ENCODE peak calls at places on chromosome 15, in four cellular contexts. One of them, this sample, is unnamed.

GRCh38 chr15:71294636-71295241 is 179.5 kb downstream of the THSD4 start:
- DNase-seq in K562: no peak
- DNase-seq in GM12878: no peak
- DNase-seq in HepG2: no peak
- DNase-seq in this sample: no peak

GRCh38 chr15:58224068-58224467 is 85.9 kb downstream of the AQP9 start:
- DNase-seq in K562: no peak
- DNase-seq in GM12878: no peak
- DNase-seq in HepG2: no peak
- DNase-seq in this sample: no peak

GRCh38 chr15:69857686-69858391 is 239.9 kb downstream of the TLE3 start:
- DNase-seq in K562: no peak
- DNase-seq in GM12878: no peak
- DNase-seq in HepG2: no peak
- DNase-seq in this sample: no peak

GRCh38 chr15:63940956-63941620 is 105.2 kb downstream of the DAPK2 start:
- DNase-seq in K562: no peak
- DNase-seq in GM12878: no peak
- DNase-seq in HepG2: no peak
- DNase-seq in this sample: no peak

GRCh38 chr15:63246691-63247464 is 30.5 kb upstream of the APH1B start:
- DNase-seq in K562: no peak
- DNase-seq in GM12878: no peak
- DNase-seq in HepG2: peak
- DNase-seq in this sample: no peak

GRCh38 chr15:63514533-63514943 is 10.1 kb downstream of the USP3 start:
- DNase-seq in K562: no peak
- DNase-seq in GM12878: no peak
- DNase-seq in HepG2: peak
- DNase-seq in this sample: no peak

GRCh38 chr15:65952425-65953053 is 83.2 kb downstream of the RAB11A start:
- DNase-seq in K562: peak
- DNase-seq in GM12878: no peak
- DNase-seq in HepG2: peak
- DNase-seq in this sample: peak

GRCh38 chr15:70099966-70100494 is 2.3 kb upstream of the TLE3 start:
- DNase-seq in K562: no peak
- DNase-seq in GM12878: no peak
- DNase-seq in HepG2: no peak
- DNase-seq in this sample: no peak

GRCh38 chr15:94584833-94585244 is 353.5 kb downstream of the MCTP2 start:
- DNase-seq in K562: no peak
- DNase-seq in GM12878: peak
- DNase-seq in HepG2: no peak
- DNase-seq in this sample: no peak

GRCh38 chr15:38275951-38276350 is 23.3 kb downstream of the SPRED1 start:
- DNase-seq in K562: no peak
- DNase-seq in GM12878: no peak
- DNase-seq in HepG2: no peak
- DNase-seq in this sample: no peak

GRCh38 chr15:64046347-64047153 is at the start of gene DAPK2:
- DNase-seq in K562: peak
- DNase-seq in GM12878: no peak
- DNase-seq in HepG2: peak
- DNase-seq in this sample: peak

GRCh38 chr15:77738441-77739437 is 106.0 kb upstream of the LINGO1 start:
- DNase-seq in K562: no peak
- DNase-seq in GM12878: no peak
- DNase-seq in HepG2: no peak
- DNase-seq in this sample: peak

GRCh38 chr15:92877000-92877399 is 23.1 kb upstream of the CHD2 start:
- DNase-seq in K562: no peak
- DNase-seq in GM12878: no peak
- DNase-seq in HepG2: peak
- DNase-seq in this sample: no peak

GRCh38 chr15:41949400-41950126 is 22.8 kb downstream of the EHD4 start:
- DNase-seq in K562: no peak
- DNase-seq in GM12878: no peak
- DNase-seq in HepG2: no peak
- DNase-seq in this sample: peak

GRCh38 chr15:95741830-95742229 is 588.7 kb upstream of the NR2F2 start:
- DNase-seq in K562: no peak
- DNase-seq in GM12878: no peak
- DNase-seq in HepG2: no peak
- DNase-seq in this sample: no peak

GRCh38 chr15:63040954-63041353 is 1.6 kb upstream of the TPM1 start:
- DNase-seq in K562: no peak
- DNase-seq in GM12878: no peak
- DNase-seq in HepG2: no peak
- DNase-seq in this sample: no peak

GRCh38 chr15:63332367-63333078 is 49.1 kb downstream of the CA12 start:
- DNase-seq in K562: no peak
- DNase-seq in GM12878: no peak
- DNase-seq in HepG2: no peak
- DNase-seq in this sample: no peak

GRCh38 chr15:78082106-78082742 is 4.7 kb upstream of the TBC1D2B start:
- DNase-seq in K562: no peak
- DNase-seq in GM12878: no peak
- DNase-seq in HepG2: no peak
- DNase-seq in this sample: no peak

GRCh38 chr15:63999177-63999576 is 47.1 kb downstream of the DAPK2 start:
- DNase-seq in K562: no peak
- DNase-seq in GM12878: no peak
- DNase-seq in HepG2: no peak
- DNase-seq in this sample: no peak

GRCh38 chr15:101466188-101466587 is 23.3 kb downstream of the PCSK6 start:
- DNase-seq in K562: no peak
- DNase-seq in GM12878: no peak
- DNase-seq in HepG2: no peak
- DNase-seq in this sample: no peak

GRCh38 chr15:78461171-78461881 is 23.3 kb downstream of the IREB2 start:
- DNase-seq in K562: no peak
- DNase-seq in GM12878: no peak
- DNase-seq in HepG2: no peak
- DNase-seq in this sample: no peak

GRCh38 chr15:29123991-29124390 is 145.6 kb downstream of the NSMCE3 start:
- DNase-seq in K562: no peak
- DNase-seq in GM12878: no peak
- DNase-seq in HepG2: no peak
- DNase-seq in this sample: no peak

GRCh38 chr15:64051645-64052259 is 5.5 kb upstream of the DAPK2 start:
- DNase-seq in K562: peak
- DNase-seq in GM12878: no peak
- DNase-seq in HepG2: no peak
- DNase-seq in this sample: no peak

GRCh38 chr15:61915640-61916039 is 144.6 kb downstream of the VPS13C start:
- DNase-seq in K562: no peak
- DNase-seq in GM12878: no peak
- DNase-seq in HepG2: no peak
- DNase-seq in this sample: no peak

GRCh38 chr15:48273047-48273446 is 58.2 kb upstream of the DUT start:
- DNase-seq in K562: no peak
- DNase-seq in GM12878: no peak
- DNase-seq in HepG2: no peak
- DNase-seq in this sample: no peak

GRCh38 chr15:84883916-84884781 is at the start of gene SLC28A1:
- DNase-seq in K562: no peak
- DNase-seq in GM12878: no peak
- DNase-seq in HepG2: peak
- DNase-seq in this sample: no peak

GRCh38 chr15:40369474-40369869 is 11.5 kb downstream of the DISP2 start:
- DNase-seq in K562: no peak
- DNase-seq in GM12878: no peak
- DNase-seq in HepG2: no peak
- DNase-seq in this sample: no peak

GRCh38 chr15:68378595-68378994 is 53.4 kb downstream of the ITGA11 start:
- DNase-seq in K562: no peak
- DNase-seq in GM12878: no peak
- DNase-seq in HepG2: no peak
- DNase-seq in this sample: no peak

GRCh38 chr15:69154026-69154425 is 6.4 kb upstream of the GLCE start:
- DNase-seq in K562: no peak
- DNase-seq in GM12878: no peak
- DNase-seq in HepG2: no peak
- DNase-seq in this sample: no peak

GRCh38 chr15:77455696-77456293 is 35.1 kb downstream of the HMG20A start:
- DNase-seq in K562: no peak
- DNase-seq in GM12878: no peak
- DNase-seq in HepG2: no peak
- DNase-seq in this sample: no peak

GRCh38 chr15:77145370-77145769 is 74.5 kb upstream of the TSPAN3 start:
- DNase-seq in K562: no peak
- DNase-seq in GM12878: no peak
- DNase-seq in HepG2: peak
- DNase-seq in this sample: no peak

GRCh38 chr15:42070966-42071350 is 23.4 kb downstream of the PLA2G4D start:
- DNase-seq in K562: no peak
- DNase-seq in GM12878: no peak
- DNase-seq in HepG2: no peak
- DNase-seq in this sample: no peak

GRCh38 chr15:25468611-25469010 is 29.8 kb upstream of the UBE3A start:
- DNase-seq in K562: no peak
- DNase-seq in GM12878: no peak
- DNase-seq in HepG2: no peak
- DNase-seq in this sample: no peak

DNA sequence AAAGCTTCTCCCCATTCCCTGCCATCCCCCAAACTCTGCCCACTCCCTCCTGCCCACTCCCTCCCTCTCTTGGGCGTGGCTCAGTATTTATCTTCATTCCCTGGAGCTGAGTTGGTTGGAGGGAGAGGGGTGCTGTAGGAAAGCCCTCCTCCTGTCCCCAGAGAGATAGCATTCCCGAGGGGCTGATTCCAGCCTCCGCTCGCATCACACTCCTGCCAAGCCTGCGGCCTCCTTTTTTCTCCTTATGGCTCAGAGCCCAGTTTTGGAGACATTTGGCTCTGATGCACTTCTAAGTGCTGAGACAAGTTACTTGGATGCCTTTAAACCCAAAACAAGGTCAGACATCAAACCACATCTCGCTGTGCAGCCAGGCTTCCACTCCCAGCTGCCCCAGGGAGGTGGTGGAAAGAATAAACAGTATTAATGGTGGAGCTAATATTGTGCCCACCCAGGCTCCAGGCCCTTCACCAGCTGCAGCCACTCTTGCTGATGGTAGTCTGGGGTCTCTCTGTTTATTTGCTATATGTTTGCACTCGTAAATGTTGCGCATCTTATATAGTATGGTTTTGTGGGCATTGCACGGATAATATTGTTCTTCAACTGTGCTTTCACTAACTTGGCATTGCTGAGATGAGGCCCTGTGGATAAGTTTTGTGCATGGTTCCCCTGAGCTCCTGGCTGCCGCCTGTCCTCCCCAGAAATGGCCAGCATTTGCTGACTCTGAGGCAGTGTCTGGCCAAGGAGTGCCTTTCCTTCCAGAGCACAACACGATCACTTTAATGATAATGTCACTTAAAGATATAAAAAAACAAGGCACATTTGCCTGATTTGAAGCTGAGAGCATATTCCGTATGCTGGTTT is 157.2 kb downstream of the LRRC28 start:
- DNase-seq in K562: no peak
- DNase-seq in GM12878: no peak
- DNase-seq in HepG2: no peak
- DNase-seq in this sample: no peak
- TF ChIP-seq NR2C2 in K562: no peak
- TF ChIP-seq NR2C2 in GM12878: no peak
- TF ChIP-seq NR2C2 in HepG2: no peak
- TF ChIP-seq NR2C2 in this sample: no peak

DNA sequence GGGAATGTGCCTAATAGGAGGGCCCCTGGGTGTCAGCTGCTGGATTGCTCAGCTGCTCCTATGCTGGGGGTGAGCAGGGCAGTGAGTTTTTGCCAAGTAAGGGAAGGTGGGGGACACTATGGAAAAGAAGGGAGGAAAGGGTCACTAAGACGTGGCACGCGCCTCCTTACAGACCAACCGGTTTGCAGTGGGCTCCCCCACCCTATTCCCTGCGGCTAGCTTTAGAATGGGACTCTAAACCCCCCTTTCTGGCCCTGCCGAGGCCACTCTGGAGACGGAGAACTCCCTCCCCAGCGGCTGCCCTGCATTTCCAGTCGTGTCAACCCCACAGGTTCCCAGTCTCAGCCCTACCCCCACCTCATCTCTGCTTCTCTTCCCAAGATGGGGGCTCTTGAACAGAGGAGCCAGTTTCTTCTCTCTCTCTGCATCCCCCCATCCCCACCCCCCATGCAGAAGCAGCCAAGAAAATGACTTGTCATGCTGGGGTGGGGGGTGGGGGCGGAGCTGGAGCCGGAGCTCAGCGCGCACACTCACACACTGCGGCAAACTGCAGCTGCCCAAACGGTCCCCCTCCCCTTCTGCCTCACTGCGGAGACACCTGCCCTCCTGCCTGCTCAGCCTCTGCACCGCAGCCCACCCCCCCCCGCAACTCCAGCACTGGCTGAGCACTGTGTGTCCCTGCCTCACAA is 809 bp downstream of the MAP1A start:
- DNase-seq in K562: peak
- DNase-seq in GM12878: no peak
- DNase-seq in HepG2: no peak
- DNase-seq in this sample: peak
- TF ChIP-seq NR2C2 in K562: no peak
- TF ChIP-seq NR2C2 in GM12878: no peak
- TF ChIP-seq NR2C2 in HepG2: no peak
- TF ChIP-seq NR2C2 in this sample: no peak

DNA sequence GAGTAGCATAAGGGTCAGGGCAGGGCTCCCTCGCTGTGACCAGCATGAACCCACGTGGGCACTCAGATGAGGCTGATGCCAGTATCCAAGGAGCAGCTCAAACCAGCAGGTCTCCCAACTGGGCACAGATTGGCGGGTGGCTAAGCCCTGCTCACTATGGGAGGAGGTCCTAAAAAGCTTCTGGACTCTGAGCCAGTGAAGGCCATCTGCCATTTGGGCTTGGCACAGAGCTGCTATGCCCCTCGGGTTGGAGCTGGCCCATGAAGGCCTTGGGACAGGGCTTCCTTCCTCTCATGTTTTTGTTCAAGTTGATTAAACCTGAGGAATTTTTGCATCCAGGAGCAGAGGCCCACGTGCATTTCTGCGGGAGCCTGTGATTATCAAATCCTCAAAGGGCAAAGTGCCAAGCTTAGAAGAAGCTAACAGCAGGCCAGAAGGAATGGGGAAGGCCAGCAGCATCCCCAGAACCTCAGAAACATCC is 4.3 kb upstream of the STRA6 start:
- DNase-seq in K562: no peak
- DNase-seq in GM12878: no peak
- DNase-seq in HepG2: no peak
- DNase-seq in this sample: no peak
- TF ChIP-seq NR2C2 in K562: no peak
- TF ChIP-seq NR2C2 in GM12878: no peak
- TF ChIP-seq NR2C2 in HepG2: no peak
- TF ChIP-seq NR2C2 in this sample: no peak

DNA sequence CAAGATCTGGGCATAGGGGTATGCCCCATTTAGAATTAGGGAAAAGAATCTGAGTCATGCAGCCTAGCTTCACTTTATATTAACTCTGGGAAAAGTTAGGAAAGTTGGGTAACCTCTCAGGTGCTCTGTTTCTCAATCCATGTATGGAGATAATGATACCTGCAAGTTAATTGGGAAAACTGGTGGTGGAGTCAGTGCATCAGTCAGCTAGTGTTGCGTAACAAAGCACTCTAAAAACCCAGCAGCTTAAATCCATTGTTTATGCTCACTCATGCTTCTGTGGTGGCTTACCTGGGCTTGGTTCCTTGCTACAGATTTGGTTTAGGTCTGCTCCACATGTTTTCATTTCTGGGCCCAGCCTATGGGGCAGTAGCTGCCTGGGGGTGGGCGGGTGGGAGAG is 91.0 kb downstream of the SMAD3 start:
- DNase-seq in K562: no peak
- DNase-seq in GM12878: no peak
- DNase-seq in HepG2: no peak
- DNase-seq in this sample: no peak
- TF ChIP-seq NR2C2 in K562: no peak
- TF ChIP-seq NR2C2 in GM12878: no peak
- TF ChIP-seq NR2C2 in HepG2: no peak
- TF ChIP-seq NR2C2 in this sample: no peak